ENCODE peak calls at places on chromosome 22, in five cellular contexts. Q is HCT116, A is K562, V is HepG2, N is SK-N-SH. O is an unnamed sample.

GRCh38 chr22:35739642-35740041 is 22.0 kb downstream of the APOL5 start:
- DNase-seq in Q (no peak), A (no peak), V (peak), N (no peak), O (no peak)

GRCh38 chr22:39215430-39216142 is 29.2 kb downstream of the PDGFB start:
- DNase-seq in Q (peak), A (peak), V (no peak), N (no peak), O (no peak)

GRCh38 chr22:38240734-38241252 is 32.0 kb downstream of the TMEM184B start:
- DNase-seq in Q (peak), A (peak), V (no peak), N (no peak), O (no peak)

GRCh38 chr22:48957311-48957986 is 870.2 kb downstream of the BRD1 start:
- DNase-seq in Q (no peak), A (no peak), V (no peak), N (no peak), O (no peak)

GRCh38 chr22:49676783-49677494 is 150.7 kb downstream of the BRD1 start:
- DNase-seq in Q (no peak), A (no peak), V (no peak), N (no peak), O (no peak)

GRCh38 chr22:40635940-40636379 is 559 bp downstream of the MRTFA start:
- DNase-seq in Q (no peak), A (no peak), V (no peak), N (no peak), O (no peak)

GRCh38 chr22:49564666-49565515 is 262.8 kb downstream of the BRD1 start:
- DNase-seq in Q (no peak), A (no peak), V (no peak), N (no peak), O (no peak)

GRCh38 chr22:22110548-22111266 is 128.1 kb upstream of the TOP3B start:
- DNase-seq in Q (peak), A (peak), V (no peak), N (peak), O (peak)

GRCh38 chr22:33841281-33842005 is 78.8 kb downstream of the LARGE1 start:
- DNase-seq in Q (no peak), A (no peak), V (peak), N (no peak), O (no peak)

GRCh38 chr22:21764038-21764804 is 28.6 kb upstream of the YPEL1 start:
- DNase-seq in Q (no peak), A (no peak), V (no peak), N (no peak), O (no peak)

GRCh38 chr22:24175160-24175808 is 6.0 kb upstream of the SUSD2 start:
- DNase-seq in Q (peak), A (peak), V (peak), N (peak), O (no peak)

GRCh38 chr22:24146791-24147353 is 34.4 kb upstream of the SUSD2 start:
- DNase-seq in Q (no peak), A (no peak), V (no peak), N (peak), O (no peak)

GRCh38 chr22:49116021-49116420 is 711.7 kb downstream of the BRD1 start:
- DNase-seq in Q (no peak), A (no peak), V (no peak), N (no peak), O (no peak)

GRCh38 chr22:23113067-23113846 is 28.5 kb downstream of the RSPH14 start:
- DNase-seq in Q (no peak), A (peak), V (no peak), N (peak), O (no peak)

GRCh38 chr22:27424319-27424718 is 377.2 kb downstream of the MN1 start:
- DNase-seq in Q (no peak), A (no peak), V (no peak), N (peak), O (no peak)

GRCh38 chr22:39254789-39255298 is 10.1 kb upstream of the PDGFB start:
- DNase-seq in Q (no peak), A (no peak), V (no peak), N (no peak), O (peak)

GRCh38 chr22:25922141-25922540 is 180.2 kb downstream of the MYO18B start:
- DNase-seq in Q (no peak), A (no peak), V (no peak), N (no peak), O (no peak)

GRCh38 chr22:39316440-39317083 is 2.9 kb downstream of the RPL3 start:
- DNase-seq in Q (peak), A (peak), V (peak), N (peak), O (peak)

GRCh38 chr22:22076361-22076760 is 93.8 kb upstream of the TOP3B start:
- DNase-seq in Q (no peak), A (no peak), V (no peak), N (peak), O (no peak)

DNA sequence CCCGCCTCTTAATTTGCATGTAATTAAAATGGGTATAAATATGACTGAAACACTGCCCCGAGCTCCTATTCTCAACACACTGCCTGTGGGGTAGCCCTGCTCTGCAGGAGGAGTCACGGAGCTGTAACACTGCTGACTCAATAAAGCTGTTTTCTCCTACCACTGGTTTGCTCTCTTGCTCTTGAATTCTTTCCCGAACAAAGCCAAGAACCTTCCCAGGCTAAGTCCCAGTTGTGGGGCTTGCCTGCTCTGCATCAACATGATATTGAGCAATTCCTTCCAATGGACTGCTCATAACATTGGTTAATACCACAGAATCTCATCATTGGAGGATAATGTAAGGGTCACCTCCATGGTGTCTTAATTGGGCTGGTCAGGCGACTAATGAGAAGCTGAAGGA is 114.4 kb downstream of the FBXO7 start:
- DNase-seq in Q (no peak), A (no peak), V (no peak), N (no peak), O (no peak)
- TF ChIP-seq REST in Q (no peak), A (no peak), V (no peak), N (no peak), O (no peak)

GRCh38 chr22:44965171-44965570 is 44.6 kb downstream of the PHF21B start:
- DNase-seq in Q (no peak), A (no peak), V (no peak), N (no peak), O (no peak)

GRCh38 chr22:44963832-44964721 is 45.7 kb downstream of the PHF21B start:
- DNase-seq in Q (no peak), A (no peak), V (no peak), N (peak), O (no peak)

GRCh38 chr22:44964722-44965078 is 45.1 kb downstream of the PHF21B start:
- DNase-seq in Q (no peak), A (no peak), V (no peak), N (no peak), O (no peak)

GRCh38 chr22:44957267-44957905 is 52.4 kb downstream of the PHF21B start:
- DNase-seq in Q (no peak), A (no peak), V (peak), N (no peak), O (no peak)

GRCh38 chr22:44963055-44963454 is 46.8 kb downstream of the PHF21B start:
- DNase-seq in Q (no peak), A (no peak), V (no peak), N (no peak), O (no peak)
- TF ChIP-seq RAD21 in Q (no peak), A (no peak), V (no peak), N (no peak), O (no peak)

DNA sequence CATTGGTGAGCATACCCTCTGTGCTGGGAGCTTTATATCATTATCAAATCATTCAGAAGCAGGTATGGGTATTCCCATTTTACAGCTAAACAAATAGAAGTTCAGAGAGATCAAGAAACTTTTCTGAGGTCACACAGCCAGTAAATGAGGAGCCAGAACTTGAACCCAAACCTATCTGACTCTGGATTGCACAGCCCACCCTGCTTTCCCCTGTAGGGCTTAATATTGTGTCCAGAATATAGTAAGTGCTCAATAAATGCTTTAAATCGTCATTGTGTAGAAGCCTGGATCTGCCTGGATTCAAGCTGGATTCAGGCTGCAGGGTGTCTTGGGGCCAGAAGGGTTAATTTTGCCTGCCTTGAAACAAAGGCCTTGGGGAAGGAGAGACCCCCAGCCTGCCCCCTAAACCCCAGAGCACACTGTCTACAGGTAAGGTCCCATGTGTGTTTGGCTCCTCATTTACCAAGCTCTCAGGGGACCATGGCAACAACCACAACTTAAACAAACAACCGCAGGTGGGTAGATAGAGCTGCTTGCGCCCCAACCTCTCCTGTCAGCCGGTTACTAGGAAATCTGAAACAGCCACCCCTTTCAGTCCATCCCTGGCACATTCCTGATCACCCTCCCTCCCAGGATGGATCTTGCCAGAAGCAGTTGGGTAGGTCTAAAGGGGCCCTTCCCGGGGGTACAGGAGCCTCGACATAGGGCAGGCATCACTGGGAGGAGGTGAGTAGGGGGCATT is 3.0 kb upstream of the SEC14L3 start:
- DNase-seq in Q (no peak), A (no peak), V (no peak), N (no peak), O (no peak)
- TF ChIP-seq SIN3A in Q (no peak), A (no peak), V (no peak), N (no peak), O (no peak)

GRCh38 chr22:19664406-19664805 is 49.9 kb upstream of the SEPTIN5 start:
- DNase-seq in Q (no peak), A (no peak), V (no peak), N (no peak), O (no peak)
- TF ChIP-seq REST in Q (no peak), A (no peak), V (no peak), N (no peak), O (no peak)

DNA sequence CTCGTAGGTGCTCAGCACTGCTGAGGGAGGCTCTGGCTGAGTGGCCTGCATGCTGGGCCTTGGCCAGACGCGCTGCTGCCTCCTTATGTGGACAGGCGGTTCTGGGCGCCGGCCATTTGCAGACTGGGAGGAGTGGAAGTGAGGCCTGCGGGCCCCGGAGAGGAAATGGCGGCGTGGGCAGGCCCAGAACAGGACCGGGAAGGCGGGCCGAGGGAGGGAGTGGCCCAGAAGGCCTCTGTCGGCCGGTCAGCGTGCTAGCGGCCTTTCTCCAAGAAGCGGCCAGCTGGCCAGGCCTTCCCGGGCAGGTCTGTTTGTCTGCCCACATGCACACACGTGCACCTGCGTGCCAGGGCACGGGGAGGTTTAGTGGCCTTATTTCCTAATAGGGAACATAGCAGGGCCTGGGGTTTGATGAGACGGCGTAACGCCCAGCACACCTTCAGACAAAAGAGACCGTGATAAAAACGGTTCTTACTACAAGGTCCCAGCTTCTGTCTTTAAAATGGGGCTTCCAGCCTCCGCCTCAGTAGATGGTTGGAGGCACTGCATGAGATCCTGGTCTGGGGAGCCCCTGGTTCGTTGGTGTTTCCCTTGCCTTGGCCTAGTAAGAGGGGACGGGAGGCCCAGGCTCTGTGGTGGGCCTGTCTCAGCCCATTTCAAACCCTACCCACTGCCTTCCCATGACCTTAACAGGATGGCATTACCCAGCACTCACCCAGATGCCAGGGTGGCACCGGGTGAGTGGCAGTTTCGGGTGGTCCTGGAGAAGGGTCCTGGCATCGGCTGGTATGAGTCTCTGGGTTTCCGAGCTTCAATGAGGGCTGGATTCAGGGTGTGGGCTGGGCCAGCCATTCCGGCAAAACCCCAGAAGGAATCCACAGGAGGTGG is 65.1 kb upstream of the PPARA start:
- DNase-seq in Q (no peak), A (peak), V (no peak), N (peak), O (no peak)
- TF ChIP-seq RAD21 in Q (no peak), A (no peak), V (no peak), N (no peak), O (no peak)